ENCODE peak calls at places on chromosomes 4 and X, in ten cellular contexts. Y is left ventricle myocardium inferior; O is cardiac muscle cell; Q is neuronal stem cell; D is SK-N-SH; B is CD4-positive, alpha-beta memory T cell; T is tibial artery; K is H9; R is upper lobe of right lung; S is Peyer's patch. G is an unnamed sample.

GRCh38 chr4:41177016-41177415 is 37.3 kb downstream of the APBB2 start:
- DNase-seq in Y (no peak), O (no peak), Q (no peak), D (no peak), B (no peak), T (no peak), K (no peak), R (no peak), S (no peak), G (no peak)

GRCh38 chr4:34220601-34221000 is 2023.7 kb downstream of the ARAP2 start:
- DNase-seq in Y (no peak), O (no peak), Q (no peak), D (no peak), B (no peak), T (no peak), K (no peak), R (no peak), S (no peak), G (no peak)

GRCh38 chr4:173046144-173046543 is 122.5 kb upstream of the GALNT7 start:
- DNase-seq in Y (no peak), O (no peak), Q (no peak), D (no peak), B (no peak), T (no peak), K (no peak), R (no peak), S (no peak), G (no peak)

GRCh38 chrX:97740044-97740443 is 856.3 kb downstream of the RPA4 start:
- DNase-seq in Y (no peak), O (no peak), Q (no peak), D (no peak), B (no peak), T (no peak), K (no peak), R (no peak), S (no peak), G (no peak)

GRCh38 chr4:93396274-93396673 is 432.3 kb upstream of the ATOH1 start:
- DNase-seq in Y (no peak), O (no peak), Q (no peak), D (no peak), B (no peak), T (no peak), K (no peak), R (no peak), S (no peak), G (no peak)

GRCh38 chr4:8200302-8200975 is 1.3 kb downstream of the SH3TC1 start:
- DNase-seq in Y (peak; percentile 82), O (no peak), Q (no peak), D (no peak), B (peak; percentile 75), T (peak; percentile 65), K (no peak), R (peak; percentile 88), S (peak; percentile 70), G (no peak)

GRCh38 chr4:52263612-52264011 is 212.5 kb downstream of the SPATA18 start:
- DNase-seq in Y (no peak), O (no peak), Q (no peak), D (no peak), B (no peak), T (peak; percentile 24), K (no peak), R (no peak), S (no peak), G (no peak)

GRCh38 chr4:164579270-164579942 is 174.5 kb upstream of the SMIM31 start:
- DNase-seq in Y (no peak), O (no peak), Q (no peak), D (no peak), B (no peak), T (no peak), K (no peak), R (no peak), S (no peak), G (no peak)

GRCh38 chrX:131741103-131741581 is 197.3 kb downstream of the OR13H1 start:
- DNase-seq in Y (no peak), O (no peak), Q (no peak), D (peak; percentile 48), B (no peak), T (no peak), K (no peak), R (no peak), S (peak; percentile 93), G (no peak)

GRCh38 chrX:50903387-50904027 is 7.0 kb upstream of the BMP15 start:
- DNase-seq in Y (no peak), O (peak; percentile 54), Q (peak; percentile 20), D (peak; percentile 45), B (no peak), T (no peak), K (no peak), R (no peak), S (peak; percentile 45), G (no peak)

GRCh38 chrX:130224810-130225209 is 43.9 kb downstream of the ZNF280C start:
- DNase-seq in Y (no peak), O (no peak), Q (no peak), D (no peak), B (no peak), T (no peak), K (no peak), R (no peak), S (no peak), G (no peak)

GRCh38 chr4:3460926-3461325 is 2.2 kb upstream of the DOK7 start:
- DNase-seq in Y (peak; percentile 13), O (no peak), Q (no peak), D (no peak), B (no peak), T (no peak), K (no peak), R (no peak), S (no peak), G (no peak)
- H3K4me1 ChIP-seq in Y (peaks cover 42% of the 10 kb centered on the region), O (peaks cover 3% of the 10 kb centered on the region), Q (peaks cover 7% of the 10 kb centered on the region), D (no peaks in the 10 kb centered on the region), B (no peaks in the 10 kb centered on the region), T (peaks cover 39% of the 10 kb centered on the region), K (no peaks in the 10 kb centered on the region), R (peaks cover 5% of the 10 kb centered on the region), S (peaks cover 14% of the 10 kb centered on the region), G (no peaks in the 10 kb centered on the region)

DNA sequence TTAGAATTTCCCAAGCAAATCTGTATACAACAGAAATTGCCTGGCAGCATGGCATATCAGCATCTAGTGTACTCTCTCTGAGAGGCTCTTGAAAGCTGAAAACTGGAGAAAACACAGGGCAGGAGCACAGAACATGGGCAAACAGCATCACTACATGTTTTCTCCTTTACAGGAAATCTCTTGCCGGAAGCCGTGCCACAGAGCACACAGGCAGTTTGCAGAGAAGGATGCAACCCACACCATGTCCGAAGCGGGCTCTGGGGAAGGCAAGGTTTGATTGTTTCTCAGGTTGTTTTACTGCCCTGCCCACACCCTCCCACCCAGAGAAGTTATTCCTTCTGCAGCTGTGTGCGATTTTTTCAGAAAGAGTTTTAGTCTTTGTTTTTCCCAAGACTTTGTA is 41.1 kb upstream of the FAM9C start:
- DNase-seq in Y (no peak), O (no peak), Q (no peak), D (no peak), B (peak; percentile 65), T (no peak), K (no peak), R (no peak), S (peak; percentile 81), G (peak; percentile 47)
- H3K27ac ChIP-seq in Y (no peak overlapping the region), O (no peak overlapping the region), Q (no peak overlapping the region), D (no peak overlapping the region), B (peak overlapping the region; percentile 94), T (no peak overlapping the region), K (no peak overlapping the region), R (peak overlapping the region; percentile 17), S (peak overlapping the region; percentile 28), G (peak overlapping the region; percentile 57)

GRCh38 chr4:1255151-1255550 is 6.2 kb upstream of the CTBP1 start:
- DNase-seq in Y (no peak), O (no peak), Q (no peak), D (no peak), B (no peak), T (no peak), K (no peak), R (no peak), S (no peak), G (no peak)

GRCh38 chr4:1251773-1252066 is 2.8 kb upstream of the CTBP1 start:
- DNase-seq in Y (no peak), O (no peak), Q (no peak), D (no peak), B (no peak), T (no peak), K (no peak), R (no peak), S (no peak), G (no peak)

GRCh38 chr4:1255699-1256098 is 6.8 kb upstream of the CTBP1 start:
- DNase-seq in Y (no peak), O (no peak), Q (no peak), D (no peak), B (no peak), T (no peak), K (no peak), R (no peak), S (no peak), G (no peak)

GRCh38 chr4:1252928-1253492 is 4.1 kb upstream of the CTBP1 start:
- DNase-seq in Y (no peak), O (no peak), Q (no peak), D (no peak), B (no peak), T (no peak), K (no peak), R (no peak), S (no peak), G (no peak)

DNA sequence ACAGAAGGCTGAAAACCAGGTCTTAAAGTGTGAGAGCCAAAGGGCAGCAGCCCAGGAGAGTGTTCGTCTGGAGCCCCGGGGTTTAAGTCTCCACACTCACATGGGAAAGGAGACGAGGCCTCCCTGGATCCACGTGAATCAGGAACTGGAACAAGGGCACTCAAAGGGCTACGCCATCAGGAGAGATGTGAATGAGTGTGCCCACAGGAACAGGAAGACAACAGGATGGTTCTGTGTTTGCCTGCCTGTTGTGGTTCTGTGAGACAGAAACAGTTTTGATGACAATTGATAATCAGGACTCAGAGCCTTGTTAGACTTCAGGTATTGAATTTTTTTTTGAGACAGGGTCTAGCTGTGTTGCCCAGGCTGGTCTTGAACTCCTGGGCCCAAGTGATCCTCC is 4.9 kb upstream of the CTBP1 start:
- DNase-seq in Y (no peak), O (no peak), Q (no peak), D (no peak), B (no peak), T (no peak), K (no peak), R (no peak), S (no peak), G (no peak)
- H3K9me3 ChIP-seq in Y (peaks cover 7% of the 10 kb centered on the region), O (no peaks in the 10 kb centered on the region), Q (peaks cover 62% of the 10 kb centered on the region), D (peaks cover 3% of the 10 kb centered on the region), B (no peaks in the 10 kb centered on the region), T (peaks cover 8% of the 10 kb centered on the region), K (peaks cover 38% of the 10 kb centered on the region), R (no peaks in the 10 kb centered on the region), S (no peaks in the 10 kb centered on the region), G (no peaks in the 10 kb centered on the region)

DNA sequence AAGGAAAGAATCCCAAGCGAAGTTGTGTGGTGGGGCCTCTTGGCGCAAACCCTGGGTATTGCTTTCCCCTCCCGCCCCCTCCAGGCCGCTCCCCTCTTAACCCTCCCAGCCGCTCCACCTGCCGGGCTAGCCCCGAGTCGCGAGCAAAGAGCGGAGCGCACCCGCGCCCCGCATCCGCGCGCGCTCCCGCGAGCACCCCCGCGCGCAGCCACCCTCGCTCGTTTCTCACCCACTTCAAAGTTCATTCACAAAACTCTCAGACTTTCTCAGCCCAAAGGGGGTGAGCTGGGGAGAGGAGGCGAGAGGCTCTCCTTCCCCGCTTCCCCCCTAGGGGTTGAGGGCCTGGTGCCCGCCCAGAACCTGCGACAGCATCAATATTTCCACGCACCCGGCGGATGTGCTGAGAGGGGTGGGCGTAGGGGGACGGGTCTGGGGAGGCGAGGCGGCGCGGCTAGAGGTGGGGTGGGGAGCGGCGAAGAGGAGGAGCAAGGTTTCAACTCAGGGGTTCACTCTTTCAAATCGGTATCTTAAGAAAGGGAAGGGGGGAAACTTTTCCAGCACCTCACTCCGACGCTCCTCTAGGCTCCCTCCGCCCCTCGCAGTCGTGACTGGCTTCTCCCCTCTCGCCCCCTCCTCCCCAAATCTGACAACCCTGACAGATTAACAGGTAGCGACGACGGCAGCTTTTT is 1.8 kb downstream of the MAML3 start:
- DNase-seq in Y (peak; percentile 68), O (peak; percentile 84), Q (peak; percentile 43), D (peak; percentile 84), B (peak; percentile 87), T (no peak), K (no peak), R (peak; percentile 92), S (peak; percentile 89), G (peak; percentile 77)
- H3K4me1 ChIP-seq in Y (peaks cover 46% of the 10 kb centered on the region), O (peaks cover 25% of the 10 kb centered on the region), Q (peaks cover 3% of the 10 kb centered on the region), D (no peaks in the 10 kb centered on the region), B (peaks cover 36% of the 10 kb centered on the region), T (peaks cover 3% of the 10 kb centered on the region), K (peaks cover 5% of the 10 kb centered on the region), R (peaks cover 9% of the 10 kb centered on the region), S (no peaks in the 10 kb centered on the region), G (peaks cover 28% of the 10 kb centered on the region)